ENCODE peak calls at places on chromosomes 12 and 14, in ten cellular contexts. N is IMR-90, L is K562, T is A549, A is Peyer's patch, C is gastrocnemius medialis, J is tibial nerve, E is esophagus muscularis mucosa, X is spleen, P is right lobe of liver. R is an unnamed sample. For H3K4me1, the result is how much of the 10 kb centered on the place peaks cover.

GRCh38 chr12:3336606-3337311 is 154.2 kb upstream of the PRMT8 start:
- DNase-seq in E (no peak), A (no peak), C (no peak), L (no peak), N (no peak), P (no peak), J (peak), X (peak), T (no peak), R (no peak)

GRCh38 chr12:74382994-74383393 is 154.6 kb upstream of the ATXN7L3B start:
- DNase-seq in T (no peak), E (no peak), P (no peak), X (no peak), J (no peak), N (no peak), C (no peak), L (no peak), A (no peak), R (no peak)

GRCh38 chr12:64083285-64084210 is 138.5 kb downstream of the KICS2 start:
- DNase-seq in C (peak), X (no peak), E (no peak), T (no peak), J (peak), L (no peak), P (peak), A (no peak), N (peak), R (peak)

GRCh38 chr14:104600805-104601204 is 3.8 kb downstream of the TMEM179 start:
- DNase-seq in L (no peak), N (no peak), P (no peak), A (no peak), T (no peak), J (no peak), E (no peak), X (peak), C (no peak), R (no peak)

GRCh38 chr14:90693413-90693812 is 122.8 kb downstream of the TTC7B start:
- DNase-seq in P (no peak), C (peak), X (no peak), J (no peak), T (no peak), L (no peak), N (no peak), E (no peak), A (no peak), R (no peak)

GRCh38 chr14:77055981-77056380 is 27.5 kb upstream of the IRF2BPL start:
- DNase-seq in T (no peak), L (no peak), X (no peak), J (no peak), C (peak), A (no peak), E (no peak), N (no peak), P (no peak), R (no peak)

GRCh38 chr14:55884819-55885218 is 233.4 kb upstream of the PELI2 start:
- DNase-seq in C (no peak), T (no peak), A (no peak), N (no peak), X (no peak), L (no peak), P (no peak), E (peak), J (no peak), R (no peak)

GRCh38 chr12:41018010-41018409 is 170.1 kb upstream of the PDZRN4 start:
- DNase-seq in P (no peak), T (no peak), N (no peak), E (no peak), J (no peak), C (no peak), X (no peak), A (no peak), L (no peak), R (no peak)

GRCh38 chr14:50001146-50001998 is 108.5 kb downstream of the ARF6 start:
- DNase-seq in A (peak), J (peak), T (peak), P (peak), C (peak), N (peak), E (no peak), L (peak), X (peak), R (no peak)

GRCh38 chr12:99498756-99499155 is 148.8 kb upstream of the GARIN6 start:
- DNase-seq in E (no peak), X (no peak), C (no peak), P (no peak), L (no peak), T (peak), J (no peak), N (peak), A (no peak), R (no peak)

GRCh38 chr12:57740656-57741412 is 2.3 kb upstream of the AGAP2 start:
- DNase-seq in C (no peak), J (no peak), P (no peak), T (no peak), A (peak), N (no peak), L (no peak), X (peak), E (no peak), R (no peak)

GRCh38 chr12:68733661-68734071 is 12.3 kb upstream of the SLC35E3 start:
- DNase-seq in P (no peak), X (no peak), J (no peak), N (peak), C (no peak), T (no peak), A (no peak), L (no peak), E (no peak), R (no peak)

GRCh38 chr14:55976619-55977018 is 141.6 kb upstream of the PELI2 start:
- DNase-seq in N (no peak), C (no peak), J (no peak), T (no peak), X (no peak), L (no peak), P (no peak), E (no peak), A (no peak), R (no peak)

GRCh38 chr14:32865827-32866376 is 72.8 kb upstream of the NPAS3 start:
- DNase-seq in N (no peak), E (no peak), C (no peak), J (no peak), P (no peak), T (no peak), A (no peak), X (no peak), L (no peak), R (no peak)

GRCh38 chr14:64841121-64841611 is 38.5 kb downstream of the SPTB start:
- DNase-seq in N (peak), P (no peak), E (no peak), C (peak), T (peak), L (peak), J (peak), X (no peak), A (no peak), R (no peak)

GRCh38 chr14:32800320-32800719 is 138.4 kb upstream of the NPAS3 start:
- DNase-seq in X (no peak), E (no peak), N (no peak), J (no peak), A (no peak), L (no peak), P (no peak), C (no peak), T (no peak), R (no peak)

GRCh38 chr12:52464921-52465320 is 8.7 kb downstream of the KRT6C start:
- DNase-seq in E (no peak), C (no peak), T (no peak), A (no peak), J (no peak), N (no peak), X (no peak), L (no peak), P (no peak), R (no peak)

GRCh38 chr12:43789941-43790340 is 16.2 kb downstream of the TWF1 start:
- DNase-seq in P (no peak), N (peak), A (no peak), X (no peak), C (no peak), T (no peak), J (no peak), E (no peak), L (peak), R (no peak)

GRCh38 chr14:104557766-104558165 is 21.8 kb upstream of the C14orf180 start:
- DNase-seq in T (no peak), C (no peak), X (no peak), E (no peak), N (no peak), A (no peak), J (no peak), L (no peak), P (peak), R (no peak)

DNA sequence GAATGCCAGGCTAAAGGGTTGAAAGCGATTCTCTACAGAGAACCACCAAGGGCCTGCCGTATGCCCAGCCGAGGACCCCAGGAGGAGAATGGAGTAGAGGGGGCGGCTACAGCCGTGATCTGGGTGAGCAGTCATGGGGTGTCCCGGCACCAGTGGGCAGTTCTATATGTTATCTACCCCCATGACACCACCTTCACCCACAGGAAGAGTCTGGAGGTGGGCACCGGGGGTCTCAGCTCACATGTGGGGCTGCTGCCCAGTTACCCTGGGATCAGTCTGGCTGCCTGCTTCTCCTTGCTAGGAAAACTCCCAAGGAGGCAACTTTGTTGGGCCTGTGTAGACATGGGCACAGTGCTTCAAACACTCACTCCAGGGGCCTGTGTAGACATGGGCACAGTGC is 99.4 kb downstream of the LGMN start:
- DNase-seq in J (no peak), E (no peak), L (no peak), A (no peak), N (no peak), X (no peak), C (no peak), T (no peak), P (no peak), R (no peak)
- H3K4me1 ChIP-seq in J (under half), E (under half), L (under half), A (under half), N (under half), X (under half), C (under half), T (under half), P (under half), R (under half)

DNA sequence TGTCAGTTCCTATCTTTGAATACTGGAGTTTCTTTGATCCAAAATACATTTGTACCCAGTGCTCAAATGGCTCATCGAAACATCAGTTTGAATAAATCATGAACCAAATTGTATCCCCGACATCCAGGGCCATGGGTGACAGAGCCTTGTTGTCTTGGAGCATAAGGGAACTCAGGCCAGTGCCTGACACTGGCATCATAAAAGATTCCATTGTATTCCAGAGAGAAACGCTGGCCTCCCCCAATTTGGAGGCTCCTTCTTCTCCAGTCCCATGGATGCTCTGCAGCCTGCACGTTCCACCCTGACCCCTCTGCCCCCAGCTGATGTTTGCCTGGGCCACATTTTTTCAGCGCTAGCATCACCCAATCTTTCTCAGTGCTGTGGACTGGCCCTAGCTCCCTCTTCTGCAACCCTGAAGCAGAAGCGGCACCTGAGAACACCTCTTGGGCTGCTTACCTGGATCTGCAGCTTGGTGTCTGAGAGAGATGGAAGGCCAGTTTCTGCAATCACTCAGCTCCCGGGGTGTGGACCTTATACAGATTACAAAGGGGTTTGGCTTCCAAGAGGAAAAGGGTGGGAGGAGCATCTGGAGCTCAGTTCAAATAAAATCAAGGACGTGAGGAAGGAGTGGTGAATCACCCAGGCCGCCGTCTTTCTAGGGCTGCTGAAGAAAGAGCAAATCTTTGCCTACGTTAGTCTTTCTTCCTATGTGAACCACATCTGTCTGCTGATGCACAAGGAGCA is at the start of gene RNASE1:
- DNase-seq in L (peak), P (no peak), T (peak), A (no peak), J (peak), N (no peak), E (no peak), X (no peak), C (peak), R (no peak)
- TF ChIP-seq POLR2A in L (no peak), P (peak), T (no peak), A (peak), J (peak), N (no peak), E (peak), X (peak), C (peak), R (peak)

GRCh38 chr12:1665366-1665765 is 25.5 kb upstream of the ADIPOR2 start:
- DNase-seq in T (no peak), C (no peak), P (no peak), E (no peak), L (no peak), X (no peak), J (no peak), A (no peak), N (no peak), R (no peak)

GRCh38 chr12:1660304-1661187 is 30.3 kb upstream of the ADIPOR2 start:
- DNase-seq in J (peak), E (no peak), P (peak), C (peak), T (no peak), A (peak), N (no peak), X (no peak), L (no peak), R (no peak)

GRCh38 chr12:1661553-1662335 is 29.1 kb upstream of the ADIPOR2 start:
- DNase-seq in A (peak), N (peak), X (peak), P (peak), C (peak), J (peak), E (peak), T (peak), L (peak), R (peak)

GRCh38 chr12:1663440-1664132 is 27.3 kb upstream of the ADIPOR2 start:
- DNase-seq in P (no peak), E (no peak), A (no peak), C (no peak), J (no peak), X (no peak), T (no peak), L (no peak), N (no peak), R (no peak)

DNA sequence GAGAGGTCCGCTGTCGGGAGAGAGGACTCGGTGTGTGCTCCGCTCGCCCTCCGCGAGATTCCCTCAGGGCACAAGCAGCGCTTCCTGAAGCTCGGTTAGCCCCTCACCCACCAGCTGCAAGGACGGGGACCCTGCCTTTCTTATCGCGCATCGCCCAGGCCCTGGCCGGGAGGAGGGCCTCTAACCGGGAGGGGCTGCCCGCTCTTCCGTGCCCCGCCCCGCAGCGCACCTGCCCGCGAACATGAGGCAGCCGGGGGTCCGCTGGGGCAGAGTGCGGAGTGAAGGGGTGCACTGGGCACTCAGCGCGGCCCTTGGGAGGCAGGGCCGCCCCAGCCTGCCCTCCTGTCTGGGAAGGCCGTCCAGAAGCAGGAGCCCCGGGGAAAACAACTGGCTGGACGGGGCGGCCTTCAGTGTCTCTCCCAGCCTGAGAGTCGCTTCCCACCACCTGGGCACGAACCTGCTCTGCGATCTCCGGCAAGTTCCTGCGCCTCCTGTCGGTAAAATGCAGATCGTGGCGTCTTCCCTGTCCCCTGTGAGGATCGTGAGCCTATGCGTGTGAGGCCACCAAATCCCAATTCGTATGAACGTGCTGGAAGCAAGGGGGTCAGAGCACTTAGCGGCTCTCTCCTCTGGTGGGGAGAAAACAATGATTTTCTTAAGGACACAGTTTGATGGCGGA is 28.0 kb upstream of the ADIPOR2 start:
- DNase-seq in E (no peak), N (no peak), T (peak), J (no peak), X (peak), A (peak), P (peak), L (peak), C (no peak), R (no peak)
- TF ChIP-seq CTCF in E (peak), N (peak), T (peak), J (peak), X (peak), A (no peak), P (peak), L (peak), C (peak), R (peak)

GRCh38 chr14:74601982-74602381 is 10.1 kb downstream of the LTBP2 start:
- DNase-seq in A (no peak), E (no peak), C (no peak), L (peak), T (no peak), P (no peak), J (no peak), X (no peak), N (no peak), R (no peak)
- H3K4me1 ChIP-seq in A (under half), E (under half), C (under half), L (under half), T (under half), P (under half), J (under half), X (under half), N (under half), R (under half)

DNA sequence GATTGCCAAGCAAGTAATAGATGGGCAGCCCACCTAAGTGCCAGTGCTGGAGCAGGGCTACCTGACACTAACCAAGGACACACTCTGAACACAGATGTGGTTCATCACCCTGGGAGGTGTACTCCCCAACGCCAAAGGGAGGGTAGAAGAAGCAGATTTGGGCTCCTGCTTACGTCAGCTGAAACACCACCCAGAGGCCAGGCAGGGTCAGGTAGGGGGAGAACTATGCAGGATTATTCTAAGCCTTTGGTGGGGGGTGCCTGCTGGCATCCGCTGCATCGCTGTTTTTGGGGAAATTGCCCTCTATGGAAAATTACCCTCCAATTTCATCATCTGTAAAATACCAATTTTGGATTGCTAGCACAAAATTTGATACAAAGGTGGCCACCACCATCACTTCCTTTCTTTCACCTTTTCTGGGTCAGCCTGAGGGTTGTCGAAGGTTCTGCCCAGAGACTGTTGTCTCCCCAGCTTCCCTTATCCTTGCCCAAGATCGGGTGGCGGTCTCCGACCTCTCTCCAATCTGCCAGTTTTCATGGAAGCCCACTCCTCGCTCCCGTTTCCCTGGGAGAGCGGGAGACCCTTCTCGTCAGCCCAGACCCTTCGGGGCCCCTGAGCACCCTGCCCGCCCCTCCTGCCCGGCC is 535 bp downstream of the BIN2 start:
- DNase-seq in T (no peak), N (no peak), C (no peak), X (peak), P (no peak), A (peak), J (no peak), E (no peak), L (no peak), R (no peak)
- TF ChIP-seq POLR2A in T (no peak), N (no peak), C (no peak), X (peak), P (no peak), A (no peak), J (no peak), E (no peak), L (no peak), R (peak)

GRCh38 chr12:27083861-27084271 is 1.5 kb upstream of the C12orf71 start:
- DNase-seq in E (no peak), C (no peak), X (no peak), N (peak), A (no peak), T (no peak), L (no peak), J (no peak), P (no peak), R (no peak)

GRCh38 chr12:27085654-27086053 is 3.3 kb upstream of the C12orf71 start:
- DNase-seq in T (no peak), A (no peak), P (no peak), E (no peak), C (no peak), N (no peak), L (no peak), X (no peak), J (no peak), R (no peak)

GRCh38 chr12:27077586-27077985 is 4.8 kb downstream of the C12orf71 start:
- DNase-seq in T (no peak), C (no peak), X (no peak), A (no peak), E (no peak), L (no peak), P (no peak), J (no peak), N (no peak), R (no peak)

GRCh38 chr12:27076930-27077329 is 5.4 kb downstream of the C12orf71 start:
- DNase-seq in X (no peak), P (no peak), A (no peak), E (no peak), C (no peak), L (no peak), T (no peak), N (peak), J (no peak), R (no peak)

DNA sequence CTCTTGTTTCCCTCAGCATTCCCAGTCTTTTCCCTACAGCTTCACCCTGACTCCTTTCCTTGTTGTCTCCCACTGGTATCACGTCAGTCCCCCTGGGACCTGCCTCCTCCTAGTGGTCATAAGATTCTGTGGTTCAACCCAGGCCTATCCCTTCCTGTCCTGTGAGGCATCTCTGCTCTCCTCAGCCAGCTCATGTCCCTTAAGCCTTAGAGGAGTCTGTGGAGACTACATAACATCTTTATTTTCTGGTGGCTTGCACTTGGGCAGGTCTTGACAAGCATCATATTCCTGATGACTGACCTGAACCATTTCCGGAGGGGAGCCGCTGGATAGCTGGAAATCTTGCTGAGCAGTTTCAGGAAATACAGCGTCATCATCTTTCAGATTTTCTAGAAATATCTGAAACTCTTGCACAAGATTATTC is 698 bp downstream of the C12orf71 start:
- DNase-seq in L (peak), A (no peak), P (no peak), C (no peak), E (no peak), N (peak), T (no peak), X (no peak), J (no peak), R (no peak)
- TF ChIP-seq CTCF in L (peak), A (no peak), P (no peak), C (no peak), E (no peak), N (peak), T (no peak), X (no peak), J (no peak), R (no peak)